ENCODE peak calls at places on chromosomes 5 and 9, in nine cellular contexts. One of them, this sample, is unnamed.

GRCh38 chr9:27497883-27498553 is 26.1 kb upstream of the IFNK start:
- DNase-seq in CD4-positive, CD25-positive, alpha-beta regulatory T cell: no peak
- DNase-seq in PC-9: no peak
- DNase-seq in AG10803: no peak
- DNase-seq in central memory CD8-positive, alpha-beta T cell: no peak
- DNase-seq in activated effector memory CD4-positive, alpha-beta T cell treated with anti-CD3 and anti-CD28 coated beads, Interleukin-2, amount 50 U/mL, for 16 hours: no peak
- DNase-seq in NCI-H1092: no peak
- DNase-seq in cardiac septum: no peak
- DNase-seq in EH: no peak
- DNase-seq in this sample: no peak

GRCh38 chr5:124236366-124237231 is 509.8 kb downstream of the ZNF608 start:
- DNase-seq in EH: no peak
- DNase-seq in central memory CD8-positive, alpha-beta T cell: no peak
- DNase-seq in cardiac septum: no peak
- DNase-seq in CD4-positive, CD25-positive, alpha-beta regulatory T cell: no peak
- DNase-seq in AG10803: no peak
- DNase-seq in PC-9: no peak
- DNase-seq in activated effector memory CD4-positive, alpha-beta T cell treated with anti-CD3 and anti-CD28 coated beads, Interleukin-2, amount 50 U/mL, for 16 hours: no peak
- DNase-seq in NCI-H1092: peak; percentile 18
- DNase-seq in this sample: no peak

GRCh38 chr9:135221576-135221950 is 134.1 kb downstream of the OLFM1 start:
- DNase-seq in CD4-positive, CD25-positive, alpha-beta regulatory T cell: no peak
- DNase-seq in AG10803: no peak
- DNase-seq in central memory CD8-positive, alpha-beta T cell: no peak
- DNase-seq in cardiac septum: no peak
- DNase-seq in NCI-H1092: no peak
- DNase-seq in PC-9: no peak
- DNase-seq in EH: no peak
- DNase-seq in activated effector memory CD4-positive, alpha-beta T cell treated with anti-CD3 and anti-CD28 coated beads, Interleukin-2, amount 50 U/mL, for 16 hours: no peak
- DNase-seq in this sample: no peak

GRCh38 chr9:18749711-18750110 is 275.8 kb downstream of the ADAMTSL1 start:
- DNase-seq in cardiac septum: no peak
- DNase-seq in AG10803: no peak
- DNase-seq in CD4-positive, CD25-positive, alpha-beta regulatory T cell: no peak
- DNase-seq in activated effector memory CD4-positive, alpha-beta T cell treated with anti-CD3 and anti-CD28 coated beads, Interleukin-2, amount 50 U/mL, for 16 hours: no peak
- DNase-seq in NCI-H1092: no peak
- DNase-seq in PC-9: no peak
- DNase-seq in EH: no peak
- DNase-seq in central memory CD8-positive, alpha-beta T cell: no peak
- DNase-seq in this sample: no peak

GRCh38 chr9:130276121-130276520 is 10.6 kb downstream of the HMCN2 start:
- DNase-seq in CD4-positive, CD25-positive, alpha-beta regulatory T cell: no peak
- DNase-seq in EH: peak; percentile 81
- DNase-seq in PC-9: peak; percentile 36
- DNase-seq in cardiac septum: peak; percentile 22
- DNase-seq in central memory CD8-positive, alpha-beta T cell: no peak
- DNase-seq in activated effector memory CD4-positive, alpha-beta T cell treated with anti-CD3 and anti-CD28 coated beads, Interleukin-2, amount 50 U/mL, for 16 hours: no peak
- DNase-seq in AG10803: peak; percentile 67
- DNase-seq in NCI-H1092: no peak
- DNase-seq in this sample: peak; percentile 21

GRCh38 chr9:36874921-36875320 is 159.1 kb downstream of the PAX5 start:
- DNase-seq in NCI-H1092: no peak
- DNase-seq in central memory CD8-positive, alpha-beta T cell: no peak
- DNase-seq in EH: peak; percentile 42
- DNase-seq in CD4-positive, CD25-positive, alpha-beta regulatory T cell: no peak
- DNase-seq in AG10803: peak; percentile 15
- DNase-seq in cardiac septum: no peak
- DNase-seq in PC-9: no peak
- DNase-seq in activated effector memory CD4-positive, alpha-beta T cell treated with anti-CD3 and anti-CD28 coated beads, Interleukin-2, amount 50 U/mL, for 16 hours: no peak
- DNase-seq in this sample: peak; percentile 62

GRCh38 chr9:92807757-92808725 is 43.4 kb upstream of the BICD2 start:
- DNase-seq in EH: no peak
- DNase-seq in PC-9: peak; percentile 2
- DNase-seq in CD4-positive, CD25-positive, alpha-beta regulatory T cell: no peak
- DNase-seq in activated effector memory CD4-positive, alpha-beta T cell treated with anti-CD3 and anti-CD28 coated beads, Interleukin-2, amount 50 U/mL, for 16 hours: peak; percentile 73
- DNase-seq in AG10803: no peak
- DNase-seq in central memory CD8-positive, alpha-beta T cell: no peak
- DNase-seq in NCI-H1092: peak; percentile 21
- DNase-seq in cardiac septum: no peak
- DNase-seq in this sample: no peak

GRCh38 chr5:158895573-158895972 is 204.1 kb downstream of the EBF1 start:
- DNase-seq in activated effector memory CD4-positive, alpha-beta T cell treated with anti-CD3 and anti-CD28 coated beads, Interleukin-2, amount 50 U/mL, for 16 hours: no peak
- DNase-seq in NCI-H1092: no peak
- DNase-seq in AG10803: peak; percentile 56
- DNase-seq in PC-9: no peak
- DNase-seq in cardiac septum: no peak
- DNase-seq in EH: no peak
- DNase-seq in CD4-positive, CD25-positive, alpha-beta regulatory T cell: no peak
- DNase-seq in central memory CD8-positive, alpha-beta T cell: no peak
- DNase-seq in this sample: no peak

GRCh38 chr5:89929173-89929572 is 480.4 kb downstream of the CETN3 start:
- DNase-seq in EH: no peak
- DNase-seq in activated effector memory CD4-positive, alpha-beta T cell treated with anti-CD3 and anti-CD28 coated beads, Interleukin-2, amount 50 U/mL, for 16 hours: no peak
- DNase-seq in central memory CD8-positive, alpha-beta T cell: no peak
- DNase-seq in AG10803: no peak
- DNase-seq in cardiac septum: no peak
- DNase-seq in PC-9: no peak
- DNase-seq in NCI-H1092: no peak
- DNase-seq in CD4-positive, CD25-positive, alpha-beta regulatory T cell: no peak
- DNase-seq in this sample: peak; percentile 9

GRCh38 chr5:42636425-42636824 is 120.2 kb upstream of the CCDC152 start:
- DNase-seq in cardiac septum: no peak
- DNase-seq in CD4-positive, CD25-positive, alpha-beta regulatory T cell: no peak
- DNase-seq in activated effector memory CD4-positive, alpha-beta T cell treated with anti-CD3 and anti-CD28 coated beads, Interleukin-2, amount 50 U/mL, for 16 hours: no peak
- DNase-seq in AG10803: no peak
- DNase-seq in EH: no peak
- DNase-seq in central memory CD8-positive, alpha-beta T cell: no peak
- DNase-seq in NCI-H1092: no peak
- DNase-seq in PC-9: no peak
- DNase-seq in this sample: peak; percentile 51

GRCh38 chr5:102867999-102868662 is 113.0 kb downstream of the PAM start:
- DNase-seq in NCI-H1092: no peak
- DNase-seq in PC-9: no peak
- DNase-seq in activated effector memory CD4-positive, alpha-beta T cell treated with anti-CD3 and anti-CD28 coated beads, Interleukin-2, amount 50 U/mL, for 16 hours: no peak
- DNase-seq in cardiac septum: no peak
- DNase-seq in EH: peak; percentile 41
- DNase-seq in central memory CD8-positive, alpha-beta T cell: no peak
- DNase-seq in AG10803: no peak
- DNase-seq in CD4-positive, CD25-positive, alpha-beta regulatory T cell: no peak
- DNase-seq in this sample: no peak

GRCh38 chr9:113164536-113165300 is 13.9 kb downstream of the SLC31A2 start:
- DNase-seq in PC-9: no peak
- DNase-seq in central memory CD8-positive, alpha-beta T cell: no peak
- DNase-seq in cardiac septum: no peak
- DNase-seq in NCI-H1092: no peak
- DNase-seq in AG10803: peak; percentile 74
- DNase-seq in EH: peak; percentile 83
- DNase-seq in CD4-positive, CD25-positive, alpha-beta regulatory T cell: no peak
- DNase-seq in activated effector memory CD4-positive, alpha-beta T cell treated with anti-CD3 and anti-CD28 coated beads, Interleukin-2, amount 50 U/mL, for 16 hours: no peak
- DNase-seq in this sample: no peak

GRCh38 chr9:84829997-84830696 is 160.6 kb downstream of the NTRK2 start:
- DNase-seq in cardiac septum: no peak
- DNase-seq in central memory CD8-positive, alpha-beta T cell: no peak
- DNase-seq in AG10803: no peak
- DNase-seq in EH: no peak
- DNase-seq in activated effector memory CD4-positive, alpha-beta T cell treated with anti-CD3 and anti-CD28 coated beads, Interleukin-2, amount 50 U/mL, for 16 hours: no peak
- DNase-seq in CD4-positive, CD25-positive, alpha-beta regulatory T cell: no peak
- DNase-seq in NCI-H1092: no peak
- DNase-seq in PC-9: no peak
- DNase-seq in this sample: no peak

GRCh38 chr5:75348241-75348640 is 11.2 kb downstream of the HMGCR start:
- DNase-seq in NCI-H1092: no peak
- DNase-seq in AG10803: no peak
- DNase-seq in central memory CD8-positive, alpha-beta T cell: no peak
- DNase-seq in PC-9: no peak
- DNase-seq in CD4-positive, CD25-positive, alpha-beta regulatory T cell: no peak
- DNase-seq in activated effector memory CD4-positive, alpha-beta T cell treated with anti-CD3 and anti-CD28 coated beads, Interleukin-2, amount 50 U/mL, for 16 hours: no peak
- DNase-seq in EH: peak; percentile 27
- DNase-seq in cardiac septum: no peak
- DNase-seq in this sample: no peak

GRCh38 chr9:138103111-138103823 is 225.7 kb downstream of the CACNA1B start:
- DNase-seq in PC-9: no peak
- DNase-seq in AG10803: no peak
- DNase-seq in cardiac septum: no peak
- DNase-seq in central memory CD8-positive, alpha-beta T cell: no peak
- DNase-seq in NCI-H1092: no peak
- DNase-seq in EH: no peak
- DNase-seq in CD4-positive, CD25-positive, alpha-beta regulatory T cell: no peak
- DNase-seq in activated effector memory CD4-positive, alpha-beta T cell treated with anti-CD3 and anti-CD28 coated beads, Interleukin-2, amount 50 U/mL, for 16 hours: peak; percentile 16
- DNase-seq in this sample: no peak

GRCh38 chr9:8533681-8534080 is 734.1 kb upstream of the DMAC1 start:
- DNase-seq in central memory CD8-positive, alpha-beta T cell: no peak
- DNase-seq in PC-9: no peak
- DNase-seq in NCI-H1092: no peak
- DNase-seq in cardiac septum: no peak
- DNase-seq in AG10803: no peak
- DNase-seq in activated effector memory CD4-positive, alpha-beta T cell treated with anti-CD3 and anti-CD28 coated beads, Interleukin-2, amount 50 U/mL, for 16 hours: no peak
- DNase-seq in CD4-positive, CD25-positive, alpha-beta regulatory T cell: no peak
- DNase-seq in EH: no peak
- DNase-seq in this sample: no peak

GRCh38 chr9:69122391-69123141 is 51.5 kb upstream of the TJP2 start:
- DNase-seq in activated effector memory CD4-positive, alpha-beta T cell treated with anti-CD3 and anti-CD28 coated beads, Interleukin-2, amount 50 U/mL, for 16 hours: no peak
- DNase-seq in EH: peak; percentile 88
- DNase-seq in PC-9: peak; percentile 49
- DNase-seq in cardiac septum: no peak
- DNase-seq in AG10803: peak; percentile 80
- DNase-seq in CD4-positive, CD25-positive, alpha-beta regulatory T cell: no peak
- DNase-seq in NCI-H1092: no peak
- DNase-seq in central memory CD8-positive, alpha-beta T cell: no peak
- DNase-seq in this sample: peak; percentile 67

GRCh38 chr5:139414601-139415121 is 10.8 kb upstream of the SPATA24 start:
- DNase-seq in cardiac septum: no peak
- DNase-seq in central memory CD8-positive, alpha-beta T cell: no peak
- DNase-seq in AG10803: no peak
- DNase-seq in EH: no peak
- DNase-seq in CD4-positive, CD25-positive, alpha-beta regulatory T cell: no peak
- DNase-seq in NCI-H1092: no peak
- DNase-seq in PC-9: no peak
- DNase-seq in activated effector memory CD4-positive, alpha-beta T cell treated with anti-CD3 and anti-CD28 coated beads, Interleukin-2, amount 50 U/mL, for 16 hours: peak; percentile 62
- DNase-seq in this sample: no peak

GRCh38 chr5:73901455-73901854 is 275.5 kb downstream of the ARHGEF28 start:
- DNase-seq in AG10803: no peak
- DNase-seq in PC-9: peak; percentile 15
- DNase-seq in central memory CD8-positive, alpha-beta T cell: no peak
- DNase-seq in activated effector memory CD4-positive, alpha-beta T cell treated with anti-CD3 and anti-CD28 coated beads, Interleukin-2, amount 50 U/mL, for 16 hours: no peak
- DNase-seq in EH: peak; percentile 26
- DNase-seq in cardiac septum: no peak
- DNase-seq in CD4-positive, CD25-positive, alpha-beta regulatory T cell: no peak
- DNase-seq in NCI-H1092: no peak
- DNase-seq in this sample: peak; percentile 23

GRCh38 chr5:133853972-133854371 is 114.5 kb downstream of the C5orf15 start:
- DNase-seq in CD4-positive, CD25-positive, alpha-beta regulatory T cell: no peak
- DNase-seq in cardiac septum: peak; percentile 5
- DNase-seq in EH: no peak
- DNase-seq in NCI-H1092: no peak
- DNase-seq in activated effector memory CD4-positive, alpha-beta T cell treated with anti-CD3 and anti-CD28 coated beads, Interleukin-2, amount 50 U/mL, for 16 hours: no peak
- DNase-seq in PC-9: no peak
- DNase-seq in AG10803: no peak
- DNase-seq in central memory CD8-positive, alpha-beta T cell: no peak
- DNase-seq in this sample: no peak

GRCh38 chr5:14660836-14661235 is 3.7 kb upstream of the OTULIN start:
- DNase-seq in AG10803: no peak
- DNase-seq in EH: no peak
- DNase-seq in PC-9: no peak
- DNase-seq in central memory CD8-positive, alpha-beta T cell: no peak
- DNase-seq in cardiac septum: no peak
- DNase-seq in NCI-H1092: no peak
- DNase-seq in activated effector memory CD4-positive, alpha-beta T cell treated with anti-CD3 and anti-CD28 coated beads, Interleukin-2, amount 50 U/mL, for 16 hours: no peak
- DNase-seq in CD4-positive, CD25-positive, alpha-beta regulatory T cell: no peak
- DNase-seq in this sample: no peak

GRCh38 chr9:95605826-95606555 is 89.2 kb upstream of the PTCH1 start:
- DNase-seq in AG10803: no peak
- DNase-seq in cardiac septum: no peak
- DNase-seq in EH: no peak
- DNase-seq in CD4-positive, CD25-positive, alpha-beta regulatory T cell: no peak
- DNase-seq in activated effector memory CD4-positive, alpha-beta T cell treated with anti-CD3 and anti-CD28 coated beads, Interleukin-2, amount 50 U/mL, for 16 hours: no peak
- DNase-seq in central memory CD8-positive, alpha-beta T cell: no peak
- DNase-seq in NCI-H1092: peak; percentile 14
- DNase-seq in PC-9: no peak
- DNase-seq in this sample: no peak

GRCh38 chr5:95853490-95853889 is 31.0 kb upstream of the GLRX start:
- DNase-seq in activated effector memory CD4-positive, alpha-beta T cell treated with anti-CD3 and anti-CD28 coated beads, Interleukin-2, amount 50 U/mL, for 16 hours: no peak
- DNase-seq in PC-9: no peak
- DNase-seq in CD4-positive, CD25-positive, alpha-beta regulatory T cell: no peak
- DNase-seq in AG10803: no peak
- DNase-seq in central memory CD8-positive, alpha-beta T cell: no peak
- DNase-seq in NCI-H1092: no peak
- DNase-seq in cardiac septum: no peak
- DNase-seq in EH: no peak
- DNase-seq in this sample: no peak

GRCh38 chr5:74540582-74540981 is 99.9 kb downstream of the ENC1 start:
- DNase-seq in EH: no peak
- DNase-seq in central memory CD8-positive, alpha-beta T cell: no peak
- DNase-seq in PC-9: no peak
- DNase-seq in AG10803: no peak
- DNase-seq in cardiac septum: no peak
- DNase-seq in NCI-H1092: no peak
- DNase-seq in CD4-positive, CD25-positive, alpha-beta regulatory T cell: no peak
- DNase-seq in activated effector memory CD4-positive, alpha-beta T cell treated with anti-CD3 and anti-CD28 coated beads, Interleukin-2, amount 50 U/mL, for 16 hours: no peak
- DNase-seq in this sample: no peak

GRCh38 chr5:112628219-112628618 is 109.5 kb upstream of the APC start:
- DNase-seq in EH: no peak
- DNase-seq in AG10803: no peak
- DNase-seq in CD4-positive, CD25-positive, alpha-beta regulatory T cell: no peak
- DNase-seq in central memory CD8-positive, alpha-beta T cell: no peak
- DNase-seq in activated effector memory CD4-positive, alpha-beta T cell treated with anti-CD3 and anti-CD28 coated beads, Interleukin-2, amount 50 U/mL, for 16 hours: no peak
- DNase-seq in NCI-H1092: peak; percentile 35
- DNase-seq in cardiac septum: no peak
- DNase-seq in PC-9: no peak
- DNase-seq in this sample: no peak

GRCh38 chr5:111641533-111642230 is 115.3 kb downstream of the NREP start:
- DNase-seq in AG10803: peak; percentile 88
- DNase-seq in PC-9: no peak
- DNase-seq in activated effector memory CD4-positive, alpha-beta T cell treated with anti-CD3 and anti-CD28 coated beads, Interleukin-2, amount 50 U/mL, for 16 hours: no peak
- DNase-seq in CD4-positive, CD25-positive, alpha-beta regulatory T cell: no peak
- DNase-seq in EH: peak; percentile 93
- DNase-seq in central memory CD8-positive, alpha-beta T cell: no peak
- DNase-seq in cardiac septum: no peak
- DNase-seq in NCI-H1092: no peak
- DNase-seq in this sample: peak; percentile 43

GRCh38 chr9:126612813-126613641 is 701 bp upstream of the LMX1B start:
- DNase-seq in cardiac septum: no peak
- DNase-seq in PC-9: no peak
- DNase-seq in CD4-positive, CD25-positive, alpha-beta regulatory T cell: no peak
- DNase-seq in AG10803: no peak
- DNase-seq in NCI-H1092: no peak
- DNase-seq in central memory CD8-positive, alpha-beta T cell: no peak
- DNase-seq in activated effector memory CD4-positive, alpha-beta T cell treated with anti-CD3 and anti-CD28 coated beads, Interleukin-2, amount 50 U/mL, for 16 hours: no peak
- DNase-seq in EH: no peak
- DNase-seq in this sample: peak; percentile 2

GRCh38 chr5:172594431-172594830 is 46.6 kb upstream of the NEURL1B start:
- DNase-seq in CD4-positive, CD25-positive, alpha-beta regulatory T cell: no peak
- DNase-seq in NCI-H1092: no peak
- DNase-seq in AG10803: no peak
- DNase-seq in EH: no peak
- DNase-seq in PC-9: no peak
- DNase-seq in cardiac septum: peak; percentile 55
- DNase-seq in central memory CD8-positive, alpha-beta T cell: no peak
- DNase-seq in activated effector memory CD4-positive, alpha-beta T cell treated with anti-CD3 and anti-CD28 coated beads, Interleukin-2, amount 50 U/mL, for 16 hours: peak; percentile 27
- DNase-seq in this sample: no peak

GRCh38 chr5:127186657-127187056 is 103.9 kb upstream of the MEGF10 start:
- DNase-seq in PC-9: no peak
- DNase-seq in CD4-positive, CD25-positive, alpha-beta regulatory T cell: no peak
- DNase-seq in cardiac septum: no peak
- DNase-seq in NCI-H1092: no peak
- DNase-seq in AG10803: no peak
- DNase-seq in EH: no peak
- DNase-seq in activated effector memory CD4-positive, alpha-beta T cell treated with anti-CD3 and anti-CD28 coated beads, Interleukin-2, amount 50 U/mL, for 16 hours: no peak
- DNase-seq in central memory CD8-positive, alpha-beta T cell: no peak
- DNase-seq in this sample: peak; percentile 9

GRCh38 chr5:157479166-157479565 is 19.2 kb downstream of the NIPAL4 start:
- DNase-seq in AG10803: no peak
- DNase-seq in EH: no peak
- DNase-seq in cardiac septum: peak; percentile 63
- DNase-seq in PC-9: peak; percentile 10
- DNase-seq in CD4-positive, CD25-positive, alpha-beta regulatory T cell: no peak
- DNase-seq in activated effector memory CD4-positive, alpha-beta T cell treated with anti-CD3 and anti-CD28 coated beads, Interleukin-2, amount 50 U/mL, for 16 hours: no peak
- DNase-seq in central memory CD8-positive, alpha-beta T cell: no peak
- DNase-seq in NCI-H1092: no peak
- DNase-seq in this sample: no peak

GRCh38 chr9:120532475-120532874 is 47.5 kb downstream of the CDK5RAP2 start:
- DNase-seq in CD4-positive, CD25-positive, alpha-beta regulatory T cell: no peak
- DNase-seq in EH: peak; percentile 65
- DNase-seq in activated effector memory CD4-positive, alpha-beta T cell treated with anti-CD3 and anti-CD28 coated beads, Interleukin-2, amount 50 U/mL, for 16 hours: no peak
- DNase-seq in NCI-H1092: no peak
- DNase-seq in central memory CD8-positive, alpha-beta T cell: no peak
- DNase-seq in AG10803: peak; percentile 78
- DNase-seq in PC-9: peak; percentile 79
- DNase-seq in cardiac septum: no peak
- DNase-seq in this sample: peak; percentile 96